ENCODE peak calls at places on chromosomes 16 and 17, in seven cellular contexts. R is cardiac fibroblast, L is ascending aorta, V is RWPE2, J is AG10803, F is right atrium auricular region, C is tibial nerve. X is an unnamed sample.

GRCh38 chr17:79340286-79340685 is 265.7 kb downstream of the ENGASE start:
- DNase-seq in R (no peak), L (no peak), V (peak; percentile 19), J (no peak), F (no peak), C (no peak), X (no peak)

GRCh38 chr17:27466748-27467375 is 10.6 kb downstream of the KSR1 start:
- DNase-seq in R (no peak), L (no peak), V (no peak), J (no peak), F (no peak), C (no peak), X (no peak)

GRCh38 chr17:17241656-17242055 is 4.7 kb upstream of the FLCN start:
- DNase-seq in R (no peak), L (no peak), V (no peak), J (no peak), F (no peak), C (no peak), X (no peak)

GRCh38 chr16:15775209-15775608 is 81.6 kb downstream of the MYH11 start:
- DNase-seq in R (peak; percentile 48), L (no peak), V (no peak), J (no peak), F (no peak), C (no peak), X (peak; percentile 8)

GRCh38 chr17:7943291-7943690 is 11.3 kb downstream of the CNTROB start:
- DNase-seq in R (no peak), L (no peak), V (no peak), J (no peak), F (no peak), C (no peak), X (no peak)

GRCh38 chr17:17535957-17536356 is 39.8 kb upstream of the RASD1 start:
- DNase-seq in R (no peak), L (peak; percentile 88), V (no peak), J (peak; percentile 78), F (peak; percentile 85), C (no peak), X (peak; percentile 14)

GRCh38 chr17:82029391-82029790 is 2.1 kb upstream of the RAC3 start:
- DNase-seq in R (no peak), L (no peak), V (no peak), J (no peak), F (no peak), C (no peak), X (no peak)

GRCh38 chr16:49003992-49004391 is 277.6 kb downstream of the CBLN1 start:
- DNase-seq in R (no peak), L (no peak), V (no peak), J (no peak), F (no peak), C (no peak), X (no peak)

GRCh38 chr16:68732068-68732680 is 4.9 kb upstream of the CDH1 start:
- DNase-seq in R (no peak), L (no peak), V (peak; percentile 87), J (no peak), F (no peak), C (no peak), X (peak; percentile 89)

GRCh38 chr16:15509051-15509592 is 74.7 kb downstream of the BMERB1 start:
- DNase-seq in R (no peak), L (no peak), V (no peak), J (no peak), F (no peak), C (no peak), X (no peak)

GRCh38 chr17:48596735-48597491 is 3.3 kb upstream of the HOXB5 start:
- DNase-seq in R (no peak), L (no peak), V (no peak), J (no peak), F (no peak), C (no peak), X (no peak)

GRCh38 chr16:8258523-8258922 is 331.8 kb downstream of the TMEM114 start:
- DNase-seq in R (no peak), L (no peak), V (no peak), J (no peak), F (no peak), C (no peak), X (no peak)

GRCh38 chr16:87212026-87212425 is 105.2 kb downstream of the C16orf95 start:
- DNase-seq in R (peak; percentile 79), L (no peak), V (no peak), J (peak; percentile 62), F (no peak), C (peak; percentile 24), X (no peak)

GRCh38 chr16:87298857-87299465 is 18.2 kb downstream of the C16orf95 start:
- DNase-seq in R (no peak), L (no peak), V (no peak), J (no peak), F (no peak), C (no peak), X (no peak)

GRCh38 chr16:9364721-9365693 is 273.6 kb downstream of the HAPSTR1 start:
- DNase-seq in R (no peak), L (peak; percentile 93), V (no peak), J (peak; percentile 12), F (peak; percentile 87), C (peak; percentile 72), X (no peak)

GRCh38 chr16:46961373-46962353 is 11.8 kb downstream of the DNAJA2 start:
- DNase-seq in R (peak; percentile 10), L (no peak), V (no peak), J (peak; percentile 62), F (no peak), C (no peak), X (no peak)

GRCh38 chr17:50769884-50770283 is 2.6 kb upstream of the ANKRD40CL start:
- DNase-seq in R (no peak), L (no peak), V (no peak), J (no peak), F (peak; percentile 48), C (no peak), X (no peak)

GRCh38 chr17:3647769-3648540 is 11.4 kb downstream of the CTNS start:
- DNase-seq in R (peak; percentile 67), L (no peak), V (no peak), J (peak; percentile 74), F (no peak), C (peak; percentile 33), X (peak; percentile 77)

GRCh38 chr16:4053663-4054479 is 62.4 kb downstream of the ADCY9 start:
- DNase-seq in R (peak; percentile 66), L (peak; percentile 91), V (no peak), J (peak; percentile 99), F (no peak), C (peak; percentile 82), X (peak; percentile 95)

GRCh38 chr17:1232331-1232730 is 37.9 kb upstream of the BHLHA9 start:
- DNase-seq in R (no peak), L (no peak), V (no peak), J (no peak), F (no peak), C (no peak), X (no peak)

GRCh38 chr16:86924537-86924936 is 346.2 kb downstream of the FOXL1 start:
- DNase-seq in R (peak; percentile 94), L (no peak), V (no peak), J (peak; percentile 61), F (no peak), C (no peak), X (peak; percentile 62)

GRCh38 chr17:75105269-75106080 is 4.3 kb upstream of the ARMC7 start:
- DNase-seq in R (peak; percentile 49), L (no peak), V (no peak), J (peak; percentile 30), F (no peak), C (no peak), X (peak; percentile 63)

GRCh38 chr17:67490471-67490870 is 113.4 kb downstream of the PITPNC1 start:
- DNase-seq in R (peak; percentile 72), L (no peak), V (no peak), J (no peak), F (no peak), C (no peak), X (no peak)

GRCh38 chr17:57350266-57350665 is 93.9 kb downstream of the MSI2 start:
- DNase-seq in R (no peak), L (no peak), V (no peak), J (no peak), F (peak; percentile 82), C (peak; percentile 69), X (no peak)

GRCh38 chr16:15954814-15955151 is 5.4 kb downstream of the ABCC1 start:
- DNase-seq in R (peak; percentile 17), L (peak; percentile 89), V (no peak), J (peak; percentile 55), F (peak; percentile 76), C (no peak), X (no peak)

GRCh38 chr17:34562387-34562786 is 17.0 kb upstream of the TMEM132E start:
- DNase-seq in R (no peak), L (no peak), V (no peak), J (no peak), F (no peak), C (no peak), X (no peak)

GRCh38 chr17:80981062-80981902 is 10.4 kb upstream of the CHMP6 start:
- DNase-seq in R (no peak), L (no peak), V (no peak), J (no peak), F (no peak), C (no peak), X (no peak)

GRCh38 chr16:56916571-56917403 is 15.2 kb upstream of the HERPUD1 start:
- DNase-seq in R (no peak), L (no peak), V (no peak), J (no peak), F (no peak), C (no peak), X (no peak)

GRCh38 chr16:75483222-75483621 is 12.0 kb downstream of the CHST6 start:
- DNase-seq in R (peak; percentile 44), L (no peak), V (no peak), J (no peak), F (no peak), C (no peak), X (peak; percentile 99)

GRCh38 chr17:36072431-36073121 is 8.5 kb downstream of the CCL18 start:
- DNase-seq in R (peak; percentile 40), L (no peak), V (no peak), J (peak; percentile 9), F (no peak), C (peak; percentile 57), X (peak; percentile 31)
- TF ChIP-seq CTCF in R (peak; percentile 68), L (peak; percentile 41), V (peak; percentile 54), J (peak; percentile 52), F (no peak), C (peak; percentile 36), X (peak; percentile 47)

GRCh38 chr16:27317738-27318398 is 4.1 kb downstream of the IL4R start:
- DNase-seq in R (no peak), L (peak; percentile 57), V (no peak), J (no peak), F (no peak), C (no peak), X (no peak)
- H3K4me3 ChIP-seq in R (no peak overlapping the region), L (peak overlapping the region; percentile 10), V (no peak overlapping the region), J (no peak overlapping the region), F (no peak overlapping the region), C (no peak overlapping the region), X (peak overlapping the region; percentile 23)

GRCh38 chr16:67248401-67249177 is at the start of gene SLC9A5:
- DNase-seq in R (no peak), L (no peak), V (no peak), J (no peak), F (no peak), C (no peak), X (peak; percentile 20)
- TF ChIP-seq CTCF in R (no peak), L (peak; percentile 23), V (peak; percentile 44), J (no peak), F (peak; percentile 18), C (peak; percentile 26), X (no peak)

DNA sequence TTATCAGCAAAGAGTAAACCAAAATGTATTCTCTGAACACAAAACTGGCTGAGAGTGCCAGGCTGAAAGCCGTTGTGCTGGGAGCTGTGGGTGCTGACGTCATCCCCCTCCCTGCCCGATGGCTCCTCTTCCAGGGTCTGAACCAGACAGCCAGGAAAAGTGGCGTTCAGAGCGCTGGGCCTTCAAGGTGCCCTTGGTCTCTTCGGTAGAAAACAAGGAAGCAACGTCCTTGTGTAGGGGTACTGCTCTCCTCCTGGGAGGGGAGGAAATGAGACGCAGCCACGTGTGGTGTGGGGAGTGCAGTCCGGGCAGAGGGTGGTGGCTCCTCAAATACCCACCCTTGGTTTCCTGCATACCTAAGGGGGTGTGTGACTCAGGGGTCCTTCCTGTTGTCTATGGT is 394.7 kb downstream of the SEC14L1 start:
- DNase-seq in R (no peak), L (peak; percentile 69), V (no peak), J (no peak), F (no peak), C (no peak), X (no peak)
- H3K4me3 ChIP-seq in R (no peak overlapping the region), L (no peak overlapping the region), V (no peak overlapping the region), J (no peak overlapping the region), F (no peak overlapping the region), C (no peak overlapping the region), X (no peak overlapping the region)